ENCODE peak calls at places on chromosomes 12 and 14, in six cellular contexts. One of them, this sample, is unnamed.

GRCh38 chr14:76955575-76956252 is 72.8 kb downstream of the IRF2BPL start:
- DNase-seq in SK-N-SH: no peak
- DNase-seq in GM23248: peak; percentile 89
- DNase-seq in MM.1S: peak; percentile 27
- DNase-seq in neural progenitor cell: no peak
- DNase-seq in HCT116: no peak
- DNase-seq in this sample: peak; percentile 75

GRCh38 chr12:106767954-106768501 is 6.5 kb upstream of the RIC8B start:
- DNase-seq in SK-N-SH: no peak
- DNase-seq in GM23248: no peak
- DNase-seq in MM.1S: no peak
- DNase-seq in neural progenitor cell: peak; percentile 73
- DNase-seq in HCT116: no peak
- DNase-seq in this sample: no peak

GRCh38 chr12:68768431-68768934 is 22.5 kb downstream of the SLC35E3 start:
- DNase-seq in SK-N-SH: no peak
- DNase-seq in GM23248: no peak
- DNase-seq in MM.1S: no peak
- DNase-seq in neural progenitor cell: no peak
- DNase-seq in HCT116: no peak
- DNase-seq in this sample: no peak

GRCh38 chr14:93231129-93231979 is 24.3 kb downstream of the UBR7 start:
- DNase-seq in SK-N-SH: peak; percentile 95
- DNase-seq in GM23248: peak; percentile 88
- DNase-seq in MM.1S: no peak
- DNase-seq in neural progenitor cell: no peak
- DNase-seq in HCT116: no peak
- DNase-seq in this sample: peak; percentile 21

GRCh38 chr14:78697341-78697740 is 527.2 kb downstream of the NRXN3 start:
- DNase-seq in SK-N-SH: peak; percentile 17
- DNase-seq in GM23248: peak; percentile 62
- DNase-seq in MM.1S: peak; percentile 30
- DNase-seq in neural progenitor cell: peak; percentile 31
- DNase-seq in HCT116: peak; percentile 3
- DNase-seq in this sample: peak; percentile 56

GRCh38 chr14:24087004-24087403 is 7.1 kb upstream of the PCK2 start:
- DNase-seq in SK-N-SH: no peak
- DNase-seq in GM23248: no peak
- DNase-seq in MM.1S: no peak
- DNase-seq in neural progenitor cell: no peak
- DNase-seq in HCT116: no peak
- DNase-seq in this sample: no peak

GRCh38 chr12:102879-103168 is 36.3 kb downstream of the IQSEC3 start:
- DNase-seq in SK-N-SH: no peak
- DNase-seq in GM23248: no peak
- DNase-seq in MM.1S: no peak
- DNase-seq in neural progenitor cell: no peak
- DNase-seq in HCT116: no peak
- DNase-seq in this sample: no peak

GRCh38 chr14:56081139-56081538 is 37.1 kb upstream of the PELI2 start:
- DNase-seq in SK-N-SH: no peak
- DNase-seq in GM23248: peak; percentile 60
- DNase-seq in MM.1S: no peak
- DNase-seq in neural progenitor cell: no peak
- DNase-seq in HCT116: no peak
- DNase-seq in this sample: no peak

GRCh38 chr14:105348169-105348944 is 33.8 kb downstream of the PACS2 start:
- DNase-seq in SK-N-SH: no peak
- DNase-seq in GM23248: no peak
- DNase-seq in MM.1S: no peak
- DNase-seq in neural progenitor cell: no peak
- DNase-seq in HCT116: no peak
- DNase-seq in this sample: no peak

GRCh38 chr12:89451876-89452275 is 72.7 kb downstream of the GALNT4 start:
- DNase-seq in SK-N-SH: no peak
- DNase-seq in GM23248: peak; percentile 92
- DNase-seq in MM.1S: no peak
- DNase-seq in neural progenitor cell: peak; percentile 74
- DNase-seq in HCT116: no peak
- DNase-seq in this sample: no peak

GRCh38 chr12:17302001-17302400 is 696.0 kb upstream of the LMO3 start:
- DNase-seq in SK-N-SH: no peak
- DNase-seq in GM23248: no peak
- DNase-seq in MM.1S: no peak
- DNase-seq in neural progenitor cell: no peak
- DNase-seq in HCT116: no peak
- DNase-seq in this sample: no peak

GRCh38 chr12:42281281-42281680 is 43.2 kb upstream of the YAF2 start:
- DNase-seq in SK-N-SH: no peak
- DNase-seq in GM23248: no peak
- DNase-seq in MM.1S: no peak
- DNase-seq in neural progenitor cell: no peak
- DNase-seq in HCT116: no peak
- DNase-seq in this sample: no peak

GRCh38 chr14:54652188-54652889 is 85.4 kb downstream of the SAMD4A start:
- DNase-seq in SK-N-SH: no peak
- DNase-seq in GM23248: peak; percentile 99
- DNase-seq in MM.1S: no peak
- DNase-seq in neural progenitor cell: peak; percentile 65
- DNase-seq in HCT116: peak; percentile 86
- DNase-seq in this sample: peak; percentile 100

GRCh38 chr12:3928538-3929220 is 55.5 kb upstream of the PARP11 start:
- DNase-seq in SK-N-SH: no peak
- DNase-seq in GM23248: no peak
- DNase-seq in MM.1S: no peak
- DNase-seq in neural progenitor cell: no peak
- DNase-seq in HCT116: no peak
- DNase-seq in this sample: no peak

GRCh38 chr14:95364481-95365209 is 44.9 kb upstream of the CLMN start:
- DNase-seq in SK-N-SH: no peak
- DNase-seq in GM23248: no peak
- DNase-seq in MM.1S: no peak
- DNase-seq in neural progenitor cell: no peak
- DNase-seq in HCT116: no peak
- DNase-seq in this sample: no peak
- TF ChIP-seq EZH2phosphoT487 in SK-N-SH: no peak
- TF ChIP-seq EZH2phosphoT487 in GM23248: no peak
- TF ChIP-seq EZH2phosphoT487 in MM.1S: no peak
- TF ChIP-seq EZH2phosphoT487 in neural progenitor cell: no peak
- TF ChIP-seq EZH2phosphoT487 in HCT116: no peak
- TF ChIP-seq EZH2phosphoT487 in this sample: no peak

GRCh38 chr12:45671254-45671653 is 58.3 kb upstream of the ARID2 start:
- DNase-seq in SK-N-SH: no peak
- DNase-seq in GM23248: peak; percentile 61
- DNase-seq in MM.1S: no peak
- DNase-seq in neural progenitor cell: no peak
- DNase-seq in HCT116: no peak
- DNase-seq in this sample: peak; percentile 16

GRCh38 chr12:45670339-45671065 is 59.0 kb upstream of the ARID2 start:
- DNase-seq in SK-N-SH: no peak
- DNase-seq in GM23248: peak; percentile 20
- DNase-seq in MM.1S: peak; percentile 74
- DNase-seq in neural progenitor cell: no peak
- DNase-seq in HCT116: no peak
- DNase-seq in this sample: no peak

GRCh38 chr12:45675534-45675933 is 54.0 kb upstream of the ARID2 start:
- DNase-seq in SK-N-SH: no peak
- DNase-seq in GM23248: no peak
- DNase-seq in MM.1S: no peak
- DNase-seq in neural progenitor cell: no peak
- DNase-seq in HCT116: no peak
- DNase-seq in this sample: no peak

GRCh38 chr12:45674181-45674580 is 55.3 kb upstream of the ARID2 start:
- DNase-seq in SK-N-SH: no peak
- DNase-seq in GM23248: no peak
- DNase-seq in MM.1S: no peak
- DNase-seq in neural progenitor cell: no peak
- DNase-seq in HCT116: no peak
- DNase-seq in this sample: no peak

DNA sequence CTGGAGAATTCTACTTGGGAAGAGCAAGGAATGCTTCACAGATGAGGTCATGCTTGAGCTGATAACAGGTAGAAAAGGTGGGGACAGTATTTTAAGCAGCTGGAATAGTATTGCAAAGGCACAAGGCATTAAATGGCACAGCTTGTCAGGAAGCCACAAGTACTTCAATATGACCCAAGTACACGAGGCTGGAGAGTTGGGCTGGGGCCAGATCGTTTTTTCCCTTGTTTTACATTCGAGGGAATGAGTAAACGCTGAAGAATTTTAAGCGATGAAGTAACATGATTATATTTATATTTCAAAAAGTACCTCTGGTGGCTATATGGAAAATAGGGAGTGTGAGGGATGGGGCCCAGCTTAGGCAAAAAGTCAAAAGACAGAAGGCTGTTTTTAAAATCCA is 54.9 kb upstream of the ARID2 start:
- DNase-seq in SK-N-SH: no peak
- DNase-seq in GM23248: peak; percentile 53
- DNase-seq in MM.1S: no peak
- DNase-seq in neural progenitor cell: no peak
- DNase-seq in HCT116: no peak
- DNase-seq in this sample: peak; percentile 98
- H3K4me2 ChIP-seq in SK-N-SH: no peak overlapping the region
- H3K4me2 ChIP-seq in GM23248: no peak overlapping the region
- H3K4me2 ChIP-seq in MM.1S: no peak overlapping the region
- H3K4me2 ChIP-seq in neural progenitor cell: no peak overlapping the region
- H3K4me2 ChIP-seq in HCT116: no peak overlapping the region
- H3K4me2 ChIP-seq in this sample: peak overlapping the region; percentile 17

GRCh38 chr12:93957180-93957579 is 191.2 kb upstream of the PLXNC1 start:
- DNase-seq in SK-N-SH: no peak
- DNase-seq in GM23248: no peak
- DNase-seq in MM.1S: no peak
- DNase-seq in neural progenitor cell: no peak
- DNase-seq in HCT116: no peak
- DNase-seq in this sample: no peak

GRCh38 chr12:93950321-93950720 is 198.1 kb upstream of the PLXNC1 start:
- DNase-seq in SK-N-SH: no peak
- DNase-seq in GM23248: peak; percentile 44
- DNase-seq in MM.1S: no peak
- DNase-seq in neural progenitor cell: no peak
- DNase-seq in HCT116: no peak
- DNase-seq in this sample: no peak

GRCh38 chr12:93956551-93956950 is 191.8 kb upstream of the PLXNC1 start:
- DNase-seq in SK-N-SH: no peak
- DNase-seq in GM23248: no peak
- DNase-seq in MM.1S: no peak
- DNase-seq in neural progenitor cell: no peak
- DNase-seq in HCT116: no peak
- DNase-seq in this sample: no peak

GRCh38 chr12:93957870-93958269 is 190.5 kb upstream of the PLXNC1 start:
- DNase-seq in SK-N-SH: no peak
- DNase-seq in GM23248: peak; percentile 78
- DNase-seq in MM.1S: no peak
- DNase-seq in neural progenitor cell: no peak
- DNase-seq in HCT116: no peak
- DNase-seq in this sample: no peak

DNA sequence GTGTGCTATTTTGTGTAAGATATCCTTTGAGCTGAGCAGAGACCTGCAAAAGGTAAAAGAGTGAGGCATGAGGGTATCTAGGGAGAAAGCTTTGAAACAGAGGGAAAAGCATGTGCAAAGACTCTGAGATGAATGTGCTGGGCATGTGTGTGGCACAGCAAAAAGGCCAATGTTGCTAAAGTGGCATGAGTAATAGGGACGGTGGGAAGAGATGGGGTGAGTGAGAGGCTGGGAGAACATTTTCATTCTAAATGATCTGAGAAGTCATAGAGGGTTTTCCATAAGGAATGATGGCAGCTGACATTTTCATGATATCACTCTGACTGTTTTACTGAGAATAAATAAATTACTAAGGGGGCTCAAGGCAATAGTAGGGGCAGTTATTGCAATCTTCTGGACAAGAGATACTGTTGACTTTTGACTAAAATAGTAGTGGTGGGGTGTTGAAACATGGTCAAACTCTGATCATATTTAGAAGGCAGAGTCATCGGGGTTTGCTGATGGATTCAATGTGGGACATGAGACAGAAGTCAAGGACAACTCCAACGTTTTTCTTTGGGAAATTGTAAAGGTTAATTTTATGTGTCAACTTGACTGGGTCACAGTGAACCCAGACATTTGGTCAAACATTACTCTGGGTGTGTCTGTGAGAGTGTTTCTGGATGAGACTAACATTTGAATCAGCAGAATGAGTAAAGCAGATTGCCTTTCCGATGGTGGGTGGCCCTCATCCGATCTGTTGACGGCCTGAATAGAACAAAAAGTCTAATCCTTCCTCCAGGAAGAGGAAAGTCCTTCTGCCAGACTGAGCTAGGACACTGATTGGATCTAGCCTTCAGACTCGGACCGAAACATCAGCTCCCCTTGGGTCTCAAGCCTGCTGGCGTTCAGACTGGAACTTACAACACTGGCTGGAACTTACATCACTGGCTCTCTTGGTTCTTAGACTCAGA is 193.9 kb upstream of the PLXNC1 start:
- DNase-seq in SK-N-SH: no peak
- DNase-seq in GM23248: peak; percentile 88
- DNase-seq in MM.1S: no peak
- DNase-seq in neural progenitor cell: no peak
- DNase-seq in HCT116: no peak
- DNase-seq in this sample: no peak
- H3K9ac ChIP-seq in SK-N-SH: no peak overlapping the region
- H3K9ac ChIP-seq in GM23248: peak overlapping the region; percentile 69
- H3K9ac ChIP-seq in MM.1S: no peak overlapping the region
- H3K9ac ChIP-seq in neural progenitor cell: no peak overlapping the region
- H3K9ac ChIP-seq in HCT116: no peak overlapping the region
- H3K9ac ChIP-seq in this sample: no peak overlapping the region

DNA sequence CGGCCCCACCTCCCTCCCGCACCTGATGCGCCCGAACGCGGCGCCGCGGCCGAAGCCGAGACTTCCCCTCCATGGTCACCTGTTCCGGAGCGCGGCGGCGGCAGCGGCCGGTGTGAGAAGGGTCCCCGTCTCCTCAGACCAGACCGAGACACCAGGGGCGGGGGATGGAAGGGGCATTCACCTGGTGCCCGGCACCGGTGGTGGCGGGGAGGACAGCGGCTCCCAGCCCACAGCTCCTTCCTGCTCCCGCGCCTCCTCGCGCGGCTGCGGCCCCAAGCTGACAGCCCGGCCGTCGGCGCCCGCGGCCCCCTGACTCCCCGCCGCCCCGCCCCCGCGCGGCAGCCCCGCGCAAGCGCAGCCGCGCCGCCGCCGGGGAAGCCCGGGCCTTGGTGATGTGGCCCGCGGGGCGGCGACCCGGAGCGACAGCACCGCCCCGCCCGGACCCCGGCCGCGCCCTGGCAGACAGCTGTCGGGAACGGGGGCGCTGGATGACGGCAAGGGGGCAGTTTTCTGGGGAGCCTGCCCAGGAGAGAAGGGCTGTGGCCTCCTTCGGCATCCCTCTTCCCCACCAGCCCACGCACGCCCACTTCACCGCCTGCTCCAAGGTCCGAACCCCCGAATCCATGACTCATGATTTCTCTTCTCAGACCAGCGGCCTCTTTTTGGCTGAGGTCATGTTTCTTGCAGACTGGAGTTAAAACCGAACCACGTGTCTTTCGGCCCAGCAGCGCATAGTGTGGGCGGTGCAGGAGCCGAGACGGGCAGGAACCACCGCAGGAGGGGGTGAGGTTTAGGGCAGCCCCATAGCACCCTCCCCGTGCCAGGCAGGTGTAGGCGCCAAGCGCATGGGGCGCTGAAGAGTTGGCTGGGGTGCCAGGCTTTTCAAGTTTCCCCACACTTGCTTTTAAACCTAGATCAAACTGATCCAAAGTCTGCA is at the start of gene SLC41A2:
- DNase-seq in SK-N-SH: peak; percentile 98
- DNase-seq in GM23248: peak; percentile 98
- DNase-seq in MM.1S: peak; percentile 96
- DNase-seq in neural progenitor cell: peak; percentile 91
- DNase-seq in HCT116: peak; percentile 83
- DNase-seq in this sample: peak; percentile 89
- TF ChIP-seq EZH2phosphoT487 in SK-N-SH: no peak
- TF ChIP-seq EZH2phosphoT487 in GM23248: no peak
- TF ChIP-seq EZH2phosphoT487 in MM.1S: no peak
- TF ChIP-seq EZH2phosphoT487 in neural progenitor cell: no peak
- TF ChIP-seq EZH2phosphoT487 in HCT116: no peak
- TF ChIP-seq EZH2phosphoT487 in this sample: no peak